ENCODE peak calls at places on chromosome 4, in four cellular contexts. I, H, Q and E are unnamed samples.

GRCh38 chr4:118811008-118811764 is 24.7 kb downstream of the SEC24D start:
- DNase-seq in H (no peak), I (no peak), Q (no peak), E (no peak)

GRCh38 chr4:109826719-109827118 is 1.1 kb upstream of the RRH start:
- DNase-seq in H (no peak), Q (no peak), I (no peak), E (no peak)

GRCh38 chr4:175106301-175106700 is 188.1 kb downstream of the ADAM29 start:
- DNase-seq in H (no peak), I (no peak), Q (no peak), E (no peak)

GRCh38 chr4:180766903-180767302 is 1476.3 kb upstream of the TENM3 start:
- DNase-seq in I (no peak), H (no peak), Q (no peak), E (no peak)

GRCh38 chr4:64781737-64782326 is 372.6 kb upstream of the TECRL start:
- DNase-seq in Q (no peak), H (peak), I (peak), E (no peak)

GRCh38 chr4:182257503-182257902 is 14.3 kb downstream of the TENM3 start:
- DNase-seq in Q (no peak), I (no peak), H (no peak), E (no peak)

GRCh38 chr4:145954924-145955339 is 16.3 kb upstream of the ZNF827 start:
- DNase-seq in Q (no peak), H (peak), I (peak), E (no peak)

GRCh38 chr4:157983300-157983699 is 189.5 kb downstream of the GASK1B start:
- DNase-seq in I (no peak), H (no peak), Q (no peak), E (no peak)

GRCh38 chr4:154465085-154465484 is 26.5 kb downstream of the DCHS2 start:
- DNase-seq in I (no peak), Q (no peak), H (no peak), E (no peak)

GRCh38 chr4:54006755-54007154 is 57.6 kb downstream of the CHIC2 start:
- DNase-seq in H (no peak), Q (no peak), I (no peak), E (no peak)

GRCh38 chr4:85408326-85408725 is 66.6 kb upstream of the ARHGAP24 start:
- DNase-seq in Q (no peak), H (no peak), I (no peak), E (no peak)

GRCh38 chr4:29756966-29757365 is 963.2 kb upstream of the PCDH7 start:
- DNase-seq in H (peak), Q (no peak), I (no peak), E (no peak)

GRCh38 chr4:98430708-98431403 is 169.7 kb downstream of the RAP1GDS1 start:
- DNase-seq in Q (no peak), H (peak), I (no peak), E (no peak)

GRCh38 chr4:137106287-137106686 is 426.0 kb downstream of the PCDH18 start:
- DNase-seq in H (no peak), I (no peak), Q (no peak), E (no peak)

GRCh38 chr4:165700855-165701254 is 172.2 kb upstream of the TLL1 start:
- DNase-seq in H (peak), Q (no peak), I (no peak), E (no peak)

GRCh38 chr4:8696369-8697127 is 104.0 kb downstream of the CPZ start:
- DNase-seq in I (no peak), Q (no peak), H (no peak), E (no peak)

GRCh38 chr4:151529187-151529586 is 120.2 kb downstream of the FHIP1A start:
- DNase-seq in H (no peak), I (no peak), Q (no peak), E (no peak)

GRCh38 chr4:25911356-25911755 is 2.7 kb upstream of the SMIM20 start:
- DNase-seq in H (no peak), I (no peak), Q (no peak), E (no peak)

GRCh38 chr4:53935780-53936179 is 128.6 kb downstream of the CHIC2 start:
- DNase-seq in Q (no peak), H (no peak), I (no peak), E (no peak)

GRCh38 chr4:7828926-7829325 is 110.7 kb downstream of the AFAP1 start:
- DNase-seq in H (no peak), I (no peak), Q (no peak), E (no peak)

GRCh38 chr4:139331185-139331584 is 28.9 kb upstream of the NDUFC1 start:
- DNase-seq in I (no peak), Q (no peak), H (no peak), E (no peak)

GRCh38 chr4:620201-620600 is 5.2 kb upstream of the PDE6B start:
- DNase-seq in I (no peak), H (no peak), Q (no peak), E (no peak)

GRCh38 chr4:26051278-26051677 is 137.3 kb downstream of the SMIM20 start:
- DNase-seq in I (no peak), H (no peak), Q (no peak), E (no peak)

GRCh38 chr4:81410695-81411094 is 61.0 kb downstream of the RASGEF1B start:
- DNase-seq in Q (no peak), H (no peak), I (no peak), E (no peak)

GRCh38 chr4:81407726-81408125 is 64.0 kb downstream of the RASGEF1B start:
- DNase-seq in I (no peak), Q (no peak), H (no peak), E (no peak)

GRCh38 chr4:81409836-81410235 is 61.9 kb downstream of the RASGEF1B start:
- DNase-seq in H (no peak), I (no peak), Q (no peak), E (no peak)

GRCh38 chr4:81408341-81408740 is 63.4 kb downstream of the RASGEF1B start:
- DNase-seq in Q (no peak), H (no peak), I (no peak), E (no peak)

GRCh38 chr4:81412941-81413488 is 58.7 kb downstream of the RASGEF1B start:
- DNase-seq in I (no peak), H (no peak), Q (no peak), E (no peak)
- TF ChIP-seq CTCF in I (no peak), H (no peak), Q (no peak), E (no peak)

DNA sequence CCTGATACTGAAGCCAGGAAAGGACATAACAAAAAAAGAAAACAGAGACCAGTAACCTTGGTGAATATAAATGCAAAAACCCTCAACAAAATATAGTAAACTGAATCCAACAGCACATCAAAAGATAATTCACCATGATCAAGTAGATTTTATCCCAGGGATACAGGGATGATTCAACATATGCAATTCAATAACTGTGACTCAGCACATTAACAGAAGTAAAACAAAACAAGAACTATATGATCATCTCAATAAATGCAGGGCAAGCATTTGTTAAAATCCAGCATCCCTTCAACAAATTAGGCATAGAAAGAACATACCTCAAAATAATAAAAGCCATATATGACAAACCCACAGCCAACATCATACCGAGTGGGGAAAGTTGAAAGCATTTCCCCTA is 112.0 kb downstream of the HHIP start:
- DNase-seq in I (no peak), Q (no peak), H (no peak), E (no peak)
- TF ChIP-seq CTCF in I (no peak), Q (no peak), H (no peak), E (no peak)

GRCh38 chr4:38188136-38188535 is 227.9 kb downstream of the PTTG2 start:
- DNase-seq in Q (no peak), I (no peak), H (no peak), E (no peak)

GRCh38 chr4:38182334-38182998 is 222.3 kb downstream of the PTTG2 start:
- DNase-seq in I (no peak), Q (no peak), H (no peak), E (no peak)

GRCh38 chr4:38180456-38180855 is 220.3 kb downstream of the PTTG2 start:
- DNase-seq in H (no peak), Q (no peak), I (peak), E (no peak)

GRCh38 chr4:38185406-38185805 is 225.2 kb downstream of the PTTG2 start:
- DNase-seq in I (no peak), H (no peak), Q (no peak), E (no peak)

GRCh38 chr4:38184404-38184803 is 224.2 kb downstream of the PTTG2 start:
- DNase-seq in H (no peak), Q (no peak), I (peak), E (no peak)
- TF ChIP-seq CTCF in H (no peak), Q (no peak), I (no peak), E (no peak)

GRCh38 chr4:88672987-88673386 is 24.6 kb downstream of the NAP1L5 start:
- DNase-seq in Q (no peak), I (peak), H (peak), E (no peak)
- TF ChIP-seq CTCF in Q (peak), I (peak), H (peak), E (peak)

GRCh38 chr4:123398803-123399637 is 2.4 kb downstream of the SPRY1 start:
- DNase-seq in I (peak), Q (peak), H (peak), E (no peak)
- TF ChIP-seq CTCF in I (no peak), Q (no peak), H (peak), E (peak)

GRCh38 chr4:78864405-78865024 is 74.7 kb downstream of the PAQR3 start:
- DNase-seq in I (peak), H (peak), Q (no peak), E (no peak)

GRCh38 chr4:78862314-78862737 is 76.9 kb downstream of the PAQR3 start:
- DNase-seq in I (no peak), H (peak), Q (no peak), E (no peak)

GRCh38 chr4:78865451-78865850 is 73.8 kb downstream of the PAQR3 start:
- DNase-seq in Q (no peak), I (no peak), H (no peak), E (no peak)

GRCh38 chr4:78863991-78864390 is 75.2 kb downstream of the PAQR3 start:
- DNase-seq in I (no peak), Q (no peak), H (no peak), E (no peak)

DNA sequence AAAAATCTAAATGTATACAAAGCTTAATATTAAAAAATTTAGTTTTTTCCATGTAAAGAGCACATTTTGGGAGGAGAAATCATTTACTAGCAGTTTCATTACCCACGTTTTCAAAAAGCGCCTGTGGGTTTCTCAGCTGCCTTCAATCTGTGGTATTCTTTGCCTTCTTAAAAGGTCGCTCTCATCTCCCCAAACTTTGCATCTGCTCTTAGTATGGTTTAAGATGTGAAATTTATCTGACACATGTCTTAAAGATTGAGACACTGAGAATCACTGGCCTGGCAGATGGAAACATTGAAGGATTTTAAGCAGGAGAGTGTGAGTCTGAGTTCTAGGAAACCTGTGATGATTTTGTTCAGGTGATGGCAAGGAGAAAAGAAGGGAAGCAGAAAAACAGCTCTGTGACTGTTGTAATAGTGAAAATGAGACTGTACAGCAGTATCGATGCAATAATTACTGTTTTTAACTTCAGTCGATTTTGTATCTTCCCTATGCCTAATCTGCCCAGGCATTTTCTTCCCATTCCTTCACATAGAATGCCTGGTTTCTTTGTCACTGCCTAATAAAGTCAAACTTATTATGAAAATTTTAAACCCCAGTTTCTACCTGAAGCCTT is 75.9 kb downstream of the PAQR3 start:
- DNase-seq in H (no peak), Q (no peak), I (no peak), E (no peak)
- TF ChIP-seq CTCF in H (no peak), Q (no peak), I (no peak), E (no peak)